ENCODE peak calls at places on chromosomes 7 and 10, in eight cellular contexts. One of them, this sample, is unnamed.

GRCh38 chr10:130806426-130806825 is 505.1 kb downstream of the TCERG1L start:
- DNase-seq in Caco-2: no peak
- DNase-seq in epithelial cell of esophagus: no peak
- DNase-seq in NB4: no peak
- DNase-seq in BE2C: no peak
- DNase-seq in ovary: no peak
- DNase-seq in body of pancreas: no peak
- DNase-seq in fibroblast of lung: no peak
- DNase-seq in this sample: no peak

GRCh38 chr10:16545126-16545736 is 23.6 kb upstream of the C1QL3 start:
- DNase-seq in ovary: no peak
- DNase-seq in Caco-2: no peak
- DNase-seq in BE2C: peak
- DNase-seq in epithelial cell of esophagus: peak
- DNase-seq in NB4: peak
- DNase-seq in body of pancreas: no peak
- DNase-seq in fibroblast of lung: peak
- DNase-seq in this sample: no peak

GRCh38 chr7:102024769-102025391 is 207.5 kb downstream of the CUX1 start:
- DNase-seq in NB4: peak
- DNase-seq in ovary: no peak
- DNase-seq in fibroblast of lung: no peak
- DNase-seq in Caco-2: peak
- DNase-seq in epithelial cell of esophagus: no peak
- DNase-seq in BE2C: no peak
- DNase-seq in body of pancreas: no peak
- DNase-seq in this sample: no peak

GRCh38 chr10:61791216-61791615 is 110.3 kb upstream of the ARID5B start:
- DNase-seq in body of pancreas: no peak
- DNase-seq in NB4: no peak
- DNase-seq in Caco-2: peak
- DNase-seq in ovary: no peak
- DNase-seq in epithelial cell of esophagus: no peak
- DNase-seq in fibroblast of lung: peak
- DNase-seq in BE2C: no peak
- DNase-seq in this sample: no peak

GRCh38 chr10:88661577-88661976 is 2.7 kb upstream of the LIPF start:
- DNase-seq in fibroblast of lung: no peak
- DNase-seq in Caco-2: no peak
- DNase-seq in ovary: no peak
- DNase-seq in BE2C: no peak
- DNase-seq in body of pancreas: no peak
- DNase-seq in epithelial cell of esophagus: no peak
- DNase-seq in NB4: no peak
- DNase-seq in this sample: no peak

GRCh38 chr7:73839743-73840714 is 2.3 kb downstream of the METTL27 start:
- DNase-seq in Caco-2: no peak
- DNase-seq in fibroblast of lung: no peak
- DNase-seq in ovary: no peak
- DNase-seq in epithelial cell of esophagus: no peak
- DNase-seq in NB4: no peak
- DNase-seq in body of pancreas: no peak
- DNase-seq in BE2C: no peak
- DNase-seq in this sample: no peak

GRCh38 chr10:129494740-129495139 is 27.7 kb downstream of the MGMT start:
- DNase-seq in Caco-2: no peak
- DNase-seq in NB4: no peak
- DNase-seq in fibroblast of lung: no peak
- DNase-seq in body of pancreas: no peak
- DNase-seq in ovary: no peak
- DNase-seq in BE2C: no peak
- DNase-seq in epithelial cell of esophagus: no peak
- DNase-seq in this sample: no peak

GRCh38 chr7:33185786-33186185 is 56.4 kb downstream of the BBS9 start:
- DNase-seq in body of pancreas: no peak
- DNase-seq in epithelial cell of esophagus: peak
- DNase-seq in BE2C: no peak
- DNase-seq in Caco-2: no peak
- DNase-seq in ovary: no peak
- DNase-seq in NB4: peak
- DNase-seq in fibroblast of lung: peak
- DNase-seq in this sample: no peak

GRCh38 chr7:28643369-28644340 is 231.3 kb downstream of the CREB5 start:
- DNase-seq in ovary: no peak
- DNase-seq in Caco-2: peak
- DNase-seq in epithelial cell of esophagus: no peak
- DNase-seq in NB4: no peak
- DNase-seq in fibroblast of lung: no peak
- DNase-seq in BE2C: no peak
- DNase-seq in body of pancreas: no peak
- DNase-seq in this sample: no peak
- TF ChIP-seq CTCF in ovary: no peak
- TF ChIP-seq CTCF in Caco-2: no peak
- TF ChIP-seq CTCF in epithelial cell of esophagus: no peak
- TF ChIP-seq CTCF in NB4: no peak
- TF ChIP-seq CTCF in fibroblast of lung: no peak
- TF ChIP-seq CTCF in BE2C: no peak
- TF ChIP-seq CTCF in body of pancreas: no peak
- TF ChIP-seq CTCF in this sample: no peak

DNA sequence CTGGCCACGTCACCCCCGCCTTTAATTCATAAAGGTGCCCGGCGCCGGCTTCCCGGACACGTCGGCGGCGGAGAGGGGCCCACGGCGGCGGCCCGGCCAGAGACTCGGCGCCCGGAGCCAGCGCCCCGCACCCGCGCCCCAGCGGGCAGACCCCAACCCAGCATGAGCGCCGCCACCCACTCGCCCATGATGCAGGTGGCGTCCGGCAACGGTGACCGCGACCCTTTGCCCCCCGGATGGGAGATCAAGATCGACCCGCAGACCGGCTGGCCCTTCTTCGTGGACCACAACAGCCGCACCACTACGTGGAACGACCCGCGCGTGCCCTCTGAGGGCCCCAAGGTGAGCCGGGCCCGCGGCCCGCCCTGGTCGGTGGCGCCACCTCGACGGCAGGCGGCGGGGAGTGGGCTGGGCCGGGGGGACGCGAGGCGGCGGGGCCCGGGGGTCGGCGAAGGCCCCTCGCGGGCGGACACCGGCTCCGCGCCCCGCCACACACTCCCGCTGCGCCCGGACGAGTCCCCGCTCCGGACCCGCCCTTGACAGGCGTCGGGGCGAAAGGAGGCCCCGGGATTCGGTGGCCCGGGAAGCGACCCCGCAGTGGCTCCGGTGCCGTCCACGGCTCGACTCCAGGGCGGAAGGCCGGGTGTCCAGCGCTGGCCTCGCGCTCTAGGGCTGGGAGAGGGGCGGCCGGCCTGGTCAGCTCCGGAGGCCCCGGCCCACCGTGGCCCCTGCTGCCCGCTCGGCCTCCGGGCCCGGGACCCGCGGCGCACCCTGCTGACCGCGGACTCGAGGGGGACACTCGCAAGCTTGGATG is 541 bp downstream of the BAG3 start:
- DNase-seq in ovary: no peak
- DNase-seq in body of pancreas: peak
- DNase-seq in epithelial cell of esophagus: no peak
- DNase-seq in Caco-2: no peak
- DNase-seq in BE2C: no peak
- DNase-seq in fibroblast of lung: no peak
- DNase-seq in NB4: peak
- DNase-seq in this sample: peak
- TF ChIP-seq CTCF in ovary: no peak
- TF ChIP-seq CTCF in body of pancreas: no peak
- TF ChIP-seq CTCF in epithelial cell of esophagus: no peak
- TF ChIP-seq CTCF in Caco-2: no peak
- TF ChIP-seq CTCF in BE2C: no peak
- TF ChIP-seq CTCF in fibroblast of lung: no peak
- TF ChIP-seq CTCF in NB4: no peak
- TF ChIP-seq CTCF in this sample: no peak

GRCh38 chr7:24894670-24895221 is 85.2 kb downstream of the OSBPL3 start:
- DNase-seq in NB4: no peak
- DNase-seq in fibroblast of lung: no peak
- DNase-seq in BE2C: peak
- DNase-seq in ovary: peak
- DNase-seq in Caco-2: no peak
- DNase-seq in body of pancreas: no peak
- DNase-seq in epithelial cell of esophagus: no peak
- DNase-seq in this sample: peak
- TF ChIP-seq CTCF in NB4: peak
- TF ChIP-seq CTCF in fibroblast of lung: peak
- TF ChIP-seq CTCF in BE2C: peak
- TF ChIP-seq CTCF in ovary: no peak
- TF ChIP-seq CTCF in Caco-2: peak
- TF ChIP-seq CTCF in body of pancreas: no peak
- TF ChIP-seq CTCF in epithelial cell of esophagus: peak
- TF ChIP-seq CTCF in this sample: peak

GRCh38 chr10:712089-712488 is 22.6 kb upstream of the DIP2C start:
- DNase-seq in body of pancreas: no peak
- DNase-seq in ovary: no peak
- DNase-seq in NB4: no peak
- DNase-seq in fibroblast of lung: no peak
- DNase-seq in BE2C: no peak
- DNase-seq in Caco-2: peak
- DNase-seq in epithelial cell of esophagus: peak
- DNase-seq in this sample: no peak
- TF ChIP-seq CTCF in body of pancreas: no peak
- TF ChIP-seq CTCF in ovary: no peak
- TF ChIP-seq CTCF in NB4: no peak
- TF ChIP-seq CTCF in fibroblast of lung: no peak
- TF ChIP-seq CTCF in BE2C: no peak
- TF ChIP-seq CTCF in Caco-2: no peak
- TF ChIP-seq CTCF in epithelial cell of esophagus: no peak
- TF ChIP-seq CTCF in this sample: no peak

GRCh38 chr10:77493239-77493806 is 144.3 kb downstream of the KCNMA1 start:
- DNase-seq in body of pancreas: no peak
- DNase-seq in NB4: no peak
- DNase-seq in BE2C: no peak
- DNase-seq in ovary: no peak
- DNase-seq in Caco-2: no peak
- DNase-seq in epithelial cell of esophagus: no peak
- DNase-seq in fibroblast of lung: no peak
- DNase-seq in this sample: no peak
- TF ChIP-seq CTCF in body of pancreas: no peak
- TF ChIP-seq CTCF in NB4: no peak
- TF ChIP-seq CTCF in BE2C: no peak
- TF ChIP-seq CTCF in ovary: no peak
- TF ChIP-seq CTCF in Caco-2: no peak
- TF ChIP-seq CTCF in epithelial cell of esophagus: no peak
- TF ChIP-seq CTCF in fibroblast of lung: no peak
- TF ChIP-seq CTCF in this sample: no peak

GRCh38 chr7:151231964-151232271 is 365 bp upstream of the CHPF2 start:
- DNase-seq in BE2C: no peak
- DNase-seq in NB4: no peak
- DNase-seq in Caco-2: no peak
- DNase-seq in ovary: no peak
- DNase-seq in fibroblast of lung: no peak
- DNase-seq in epithelial cell of esophagus: no peak
- DNase-seq in body of pancreas: no peak
- DNase-seq in this sample: no peak

GRCh38 chr7:151232272-151233110 is at the start of gene CHPF2:
- DNase-seq in BE2C: peak
- DNase-seq in fibroblast of lung: peak
- DNase-seq in NB4: peak
- DNase-seq in ovary: peak
- DNase-seq in epithelial cell of esophagus: peak
- DNase-seq in body of pancreas: peak
- DNase-seq in Caco-2: peak
- DNase-seq in this sample: peak

GRCh38 chr7:151233804-151234203 is 1.5 kb downstream of the CHPF2 start:
- DNase-seq in BE2C: no peak
- DNase-seq in ovary: no peak
- DNase-seq in fibroblast of lung: no peak
- DNase-seq in body of pancreas: no peak
- DNase-seq in NB4: no peak
- DNase-seq in epithelial cell of esophagus: no peak
- DNase-seq in Caco-2: no peak
- DNase-seq in this sample: no peak

GRCh38 chr7:151235091-151235787 is 3.0 kb downstream of the CHPF2 start:
- DNase-seq in BE2C: no peak
- DNase-seq in NB4: no peak
- DNase-seq in ovary: no peak
- DNase-seq in Caco-2: no peak
- DNase-seq in body of pancreas: no peak
- DNase-seq in epithelial cell of esophagus: no peak
- DNase-seq in fibroblast of lung: no peak
- DNase-seq in this sample: no peak

GRCh38 chr7:151233111-151233701 is 923 bp downstream of the CHPF2 start:
- DNase-seq in Caco-2: no peak
- DNase-seq in epithelial cell of esophagus: peak
- DNase-seq in body of pancreas: peak
- DNase-seq in fibroblast of lung: peak
- DNase-seq in BE2C: peak
- DNase-seq in ovary: no peak
- DNase-seq in NB4: peak
- DNase-seq in this sample: peak
- TF ChIP-seq CTCF in Caco-2: no peak
- TF ChIP-seq CTCF in epithelial cell of esophagus: no peak
- TF ChIP-seq CTCF in body of pancreas: no peak
- TF ChIP-seq CTCF in fibroblast of lung: no peak
- TF ChIP-seq CTCF in BE2C: no peak
- TF ChIP-seq CTCF in ovary: no peak
- TF ChIP-seq CTCF in NB4: no peak
- TF ChIP-seq CTCF in this sample: no peak

DNA sequence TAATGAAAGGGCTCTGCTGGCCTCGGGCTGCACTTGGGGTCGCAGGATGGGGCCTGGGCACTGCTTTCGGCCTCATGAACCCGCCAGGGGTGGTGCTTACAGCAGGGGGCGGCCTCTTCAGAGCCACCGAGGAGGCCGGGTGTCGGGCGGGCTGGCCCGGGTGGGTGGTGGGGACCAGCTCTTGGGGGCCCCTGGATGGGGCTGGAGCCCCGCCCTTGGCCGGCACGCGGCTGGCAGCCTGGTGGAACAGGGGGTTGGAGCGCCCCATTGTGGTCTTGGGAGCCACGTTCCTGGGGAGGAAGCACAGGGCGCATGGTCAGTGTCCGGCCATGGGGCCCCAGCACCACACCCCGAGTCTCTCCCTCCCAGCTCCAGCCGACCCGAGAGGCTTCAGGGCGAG is 8.8 kb downstream of the ADAM8 start:
- DNase-seq in BE2C: no peak
- DNase-seq in NB4: no peak
- DNase-seq in body of pancreas: no peak
- DNase-seq in epithelial cell of esophagus: no peak
- DNase-seq in fibroblast of lung: no peak
- DNase-seq in Caco-2: no peak
- DNase-seq in ovary: no peak
- DNase-seq in this sample: no peak
- TF ChIP-seq CTCF in BE2C: no peak
- TF ChIP-seq CTCF in NB4: no peak
- TF ChIP-seq CTCF in body of pancreas: no peak
- TF ChIP-seq CTCF in epithelial cell of esophagus: no peak
- TF ChIP-seq CTCF in fibroblast of lung: no peak
- TF ChIP-seq CTCF in Caco-2: no peak
- TF ChIP-seq CTCF in ovary: no peak
- TF ChIP-seq CTCF in this sample: no peak